ENCODE peak calls at places on chromosomes 11 and 22, in eight cellular contexts. F is activated CD8-positive, alpha-beta T cell treated with anti-CD3 and anti-CD28 coated beads for 36 hours; C is activated CD4-positive, CD25-positive, alpha-beta regulatory T cell; Z is effector memory CD4-positive, alpha-beta T cell; L is neural progenitor cell; B is SW480; R is brain microvascular endothelial cell; N is prostate gland. A is an unnamed sample.

GRCh38 chr22:48180631-48181030 is 1418.2 kb downstream of the TBC1D22A start:
- DNase-seq in F (no peak), C (no peak), Z (no peak), L (no peak), B (no peak), R (no peak), N (no peak), A (no peak)

GRCh38 chr11:20211691-20212090 is 51.4 kb upstream of the DBX1 start:
- DNase-seq in F (no peak), C (no peak), Z (no peak), L (no peak), B (no peak), R (no peak), N (no peak), A (no peak)

GRCh38 chr11:11280826-11281225 is 72.2 kb downstream of the CSNK2A3 start:
- DNase-seq in F (no peak), C (no peak), Z (no peak), L (no peak), B (no peak), R (no peak), N (no peak), A (no peak)

GRCh38 chr11:1481861-1482441 is 4.6 kb downstream of the MOB2 start:
- DNase-seq in F (no peak), C (no peak), Z (no peak), L (no peak), B (no peak), R (no peak), N (no peak), A (no peak)

GRCh38 chr22:21051836-21052400 is 6.2 kb downstream of the LRRC74B start:
- DNase-seq in F (no peak), C (no peak), Z (no peak), L (no peak), B (no peak), R (no peak), N (no peak), A (no peak)

GRCh38 chr11:86360775-86361395 is 13.8 kb upstream of the CCDC81 start:
- DNase-seq in F (no peak), C (no peak), Z (no peak), L (peak; percentile 48), B (peak; percentile 41), R (peak; percentile 6), N (no peak), A (peak; percentile 67)

GRCh38 chr11:67266424-67267187 is at the start of gene GRK2:
- DNase-seq in F (peak; percentile 57), C (no peak), Z (no peak), L (peak; percentile 37), B (peak; percentile 65), R (no peak), N (no peak), A (no peak)

GRCh38 chr11:72750086-72750485 is 2.1 kb downstream of the ARAP1 start:
- DNase-seq in F (no peak), C (no peak), Z (no peak), L (no peak), B (no peak), R (no peak), N (no peak), A (no peak)

GRCh38 chr11:36211735-36212430 is 77.3 kb downstream of the COMMD9 start:
- DNase-seq in F (no peak), C (no peak), Z (no peak), L (peak; percentile 59), B (no peak), R (no peak), N (no peak), A (no peak)